ENCODE peak calls at places on chromosome 5, in ten cellular contexts. L, T, I, Y, O, A, Q, E, W and P are unnamed samples.

GRCh38 chr5:45741110-45741509 is 44.9 kb upstream of the HCN1 start:
- DNase-seq in I (no peak), O (no peak), A (no peak), L (no peak), W (no peak), Y (no peak), T (no peak), E (peak; percentile 38), Q (no peak), P (no peak)

GRCh38 chr5:10229306-10230048 is 20.2 kb downstream of the ATPSCKMT start:
- DNase-seq in L (peak; percentile 73), I (no peak), Y (no peak), W (no peak), T (no peak), A (no peak), E (no peak), O (no peak), Q (peak; percentile 52), P (no peak)

GRCh38 chr5:132437604-132438275 is 52.8 kb downstream of the IRF1 start:
- DNase-seq in E (peak; percentile 78), I (no peak), A (peak; percentile 27), O (no peak), T (peak; percentile 89), L (no peak), W (no peak), Q (no peak), Y (no peak), P (peak; percentile 86)

GRCh38 chr5:55691265-55692105 is 20.6 kb downstream of the SLC38A9 start:
- DNase-seq in L (peak; percentile 53), Y (no peak), W (no peak), T (no peak), E (no peak), I (peak; percentile 28), Q (peak; percentile 23), O (no peak), A (no peak), P (no peak)

GRCh38 chr5:41747291-41747690 is 122.9 kb downstream of the OXCT1 start:
- DNase-seq in E (no peak), A (no peak), T (no peak), Y (no peak), I (no peak), Q (no peak), W (no peak), L (peak; percentile 52), O (no peak), P (no peak)

GRCh38 chr5:57804007-57804444 is 321.4 kb upstream of the ACTBL2 start:
- DNase-seq in O (no peak), T (no peak), Y (no peak), E (no peak), I (no peak), L (peak; percentile 96), W (no peak), A (no peak), Q (no peak), P (no peak)

GRCh38 chr5:147093138-147093537 is 141.7 kb upstream of the STK32A start:
- DNase-seq in E (no peak), I (no peak), W (no peak), O (no peak), T (no peak), Y (no peak), A (no peak), Q (peak; percentile 41), L (no peak), P (no peak)

GRCh38 chr5:110968246-110969005 is 103.1 kb upstream of the TSLP start:
- DNase-seq in T (no peak), I (no peak), W (no peak), L (no peak), O (no peak), A (no peak), Q (peak; percentile 11), Y (no peak), E (no peak), P (no peak)

GRCh38 chr5:153926201-153926600 is 112.5 kb downstream of the FAM114A2 start:
- DNase-seq in L (no peak), Y (no peak), I (no peak), A (no peak), E (no peak), O (no peak), Q (peak; percentile 45), W (no peak), T (no peak), P (no peak)

GRCh38 chr5:170485606-170485911 is 18.3 kb upstream of the KCNIP1 start:
- DNase-seq in O (no peak), W (no peak), A (no peak), T (no peak), E (no peak), I (no peak), Y (no peak), L (no peak), Q (no peak), P (no peak)

GRCh38 chr5:107067391-107067790 is 603.3 kb downstream of the EFNA5 start:
- DNase-seq in W (no peak), Y (no peak), L (no peak), E (peak; percentile 23), O (no peak), Q (no peak), I (no peak), T (no peak), A (no peak), P (peak; percentile 37)

GRCh38 chr5:147852365-147852764 is 20.9 kb upstream of the SPINK1 start:
- DNase-seq in A (no peak), O (no peak), I (no peak), T (no peak), E (no peak), Y (no peak), W (no peak), Q (no peak), L (no peak), P (no peak)

GRCh38 chr5:56148453-56148971 is 84.6 kb downstream of the ANKRD55 start:
- DNase-seq in E (no peak), W (no peak), T (no peak), A (no peak), O (peak; percentile 47), L (no peak), Y (no peak), Q (no peak), I (peak; percentile 60), P (no peak)

GRCh38 chr5:143559586-143559985 is 156.1 kb upstream of the NR3C1 start:
- DNase-seq in Y (no peak), O (no peak), I (no peak), T (no peak), Q (no peak), L (no peak), E (no peak), W (no peak), A (no peak), P (no peak)

GRCh38 chr5:113232667-113233066 is 202.1 kb downstream of the TSSK1B start:
- DNase-seq in I (peak; percentile 4), Q (no peak), T (no peak), E (peak; percentile 53), A (no peak), O (no peak), W (no peak), L (no peak), Y (no peak), P (no peak)

GRCh38 chr5:61177070-61177469 is 14.8 kb upstream of the SMIM15 start:
- DNase-seq in T (no peak), I (peak; percentile 1), Q (no peak), E (no peak), L (no peak), Y (no peak), O (no peak), W (no peak), A (no peak), P (no peak)

GRCh38 chr5:54226215-54226614 is 84.2 kb downstream of the ARL15 start:
- DNase-seq in I (no peak), W (no peak), T (no peak), Y (no peak), L (no peak), O (no peak), E (no peak), Q (no peak), A (no peak), P (no peak)

GRCh38 chr5:89582768-89583339 is 699.9 kb upstream of the MEF2C start:
- DNase-seq in Y (no peak), E (no peak), T (no peak), A (no peak), W (no peak), Q (peak; percentile 59), I (no peak), O (no peak), L (no peak), P (no peak)

GRCh38 chr5:62306494-62307363 is 723 bp downstream of the KIF2A start:
- DNase-seq in Y (peak; percentile 92), L (no peak), I (peak; percentile 25), W (peak; percentile 49), Q (peak; percentile 28), E (peak; percentile 70), T (peak; percentile 49), O (no peak), A (peak; percentile 31), P (peak; percentile 59)

GRCh38 chr5:121171834-121172233 is 679.8 kb upstream of the FTMT start:
- DNase-seq in Q (no peak), W (no peak), A (no peak), I (no peak), E (no peak), T (no peak), L (peak; percentile 9), O (no peak), Y (no peak), P (no peak)

GRCh38 chr5:81315336-81315735 is 13.9 kb downstream of the ZCCHC9 start:
- DNase-seq in E (no peak), Q (peak; percentile 81), I (no peak), O (no peak), L (peak; percentile 4), A (no peak), T (no peak), Y (no peak), W (no peak), P (no peak)